ENCODE peak calls at places on chromosomes 13 and 19, in eight cellular contexts. G is nucleus accumbens; A is RWPE1; U is HEK293T; I is activated T-cell treated with anti-CD3 and anti-CD28 coated beads, Interleukin-2, amount 50 U/mL, for 72 hours; X is hepatic stellate cell; N is T-helper 17 cell; W is A673. L is an unnamed sample.

GRCh38 chr13:94177041-94177440 is 302.4 kb downstream of the DCT start:
- DNase-seq in W (no peak), G (no peak), N (no peak), A (no peak), X (no peak), U (no peak), I (no peak), L (no peak)

GRCh38 chr13:41074523-41074922 is 13.2 kb downstream of the WBP4 start:
- DNase-seq in A (no peak), X (no peak), I (no peak), U (no peak), N (no peak), W (no peak), G (no peak), L (no peak)

GRCh38 chr19:5837768-5838364 is 1.6 kb downstream of the FUT6 start:
- DNase-seq in I (no peak), A (no peak), N (no peak), W (no peak), X (no peak), U (no peak), G (no peak), L (no peak)

GRCh38 chr13:113935081-113935511 is 38.8 kb downstream of the C13orf46 start:
- DNase-seq in N (no peak), W (no peak), U (no peak), X (no peak), I (no peak), A (no peak), G (no peak), L (no peak)

GRCh38 chr13:33509642-33510229 is 224.2 kb upstream of the STARD13 start:
- DNase-seq in N (no peak), W (no peak), A (no peak), X (no peak), I (no peak), U (no peak), G (no peak), L (no peak)

GRCh38 chr19:33947565-33947964 is 150.9 kb downstream of the KCTD15 start:
- DNase-seq in X (no peak), U (no peak), A (no peak), G (no peak), N (no peak), I (no peak), W (no peak), L (no peak)

GRCh38 chr19:6087074-6087506 is 23.2 kb downstream of the RFX2 start:
- DNase-seq in W (no peak), U (no peak), X (no peak), A (no peak), G (no peak), I (peak; percentile 38), N (no peak), L (no peak)

GRCh38 chr19:53818756-53819155 is 5.4 kb downstream of the NLRP12 start:
- DNase-seq in G (peak; percentile 11), A (no peak), X (no peak), I (no peak), U (no peak), N (no peak), W (no peak), L (no peak)

GRCh38 chr19:366951-367350 is 22.4 kb upstream of the MIER2 start:
- DNase-seq in U (no peak), A (no peak), G (no peak), W (no peak), X (no peak), I (no peak), N (no peak), L (no peak)

GRCh38 chr19:55097864-55098715 is 19.3 kb downstream of the PPP1R12C start:
- DNase-seq in U (no peak), I (no peak), G (no peak), N (no peak), X (no peak), A (no peak), W (no peak), L (no peak)

GRCh38 chr13:98706446-98707110 is 45.9 kb downstream of the SLC15A1 start:
- DNase-seq in A (no peak), X (no peak), G (no peak), U (no peak), N (no peak), W (no peak), I (no peak), L (no peak)

GRCh38 chr13:100347941-100348340 is 240.6 kb downstream of the GGACT start:
- DNase-seq in G (no peak), A (peak; percentile 24), N (no peak), U (no peak), I (no peak), X (no peak), W (no peak), L (no peak)

GRCh38 chr13:48448963-48449614 is 36.2 kb upstream of the LPAR6 start:
- DNase-seq in G (no peak), N (no peak), A (peak; percentile 14), I (no peak), U (no peak), W (peak; percentile 39), X (peak; percentile 12), L (peak; percentile 35)

GRCh38 chr19:13629687-13630357 is 123.5 kb upstream of the CACNA1A start:
- DNase-seq in W (peak; percentile 54), G (no peak), U (no peak), X (no peak), I (no peak), N (no peak), A (peak; percentile 38), L (no peak)

GRCh38 chr19:2289714-2290435 is 7.9 kb upstream of the PEAK3 start:
- DNase-seq in A (no peak), W (no peak), N (no peak), I (peak; percentile 73), X (peak; percentile 66), U (no peak), G (no peak), L (no peak)

GRCh38 chr19:45306522-45307027 is 16.1 kb downstream of the CKM start:
- DNase-seq in W (peak; percentile 70), G (no peak), N (no peak), X (no peak), I (no peak), U (no peak), A (no peak), L (no peak)

GRCh38 chr13:41001695-41002094 is 17.4 kb downstream of the ELF1 start:
- DNase-seq in W (no peak), N (no peak), A (no peak), G (no peak), I (no peak), X (no peak), U (no peak), L (no peak)

GRCh38 chr13:37403776-37404497 is 194.6 kb downstream of the POSTN start:
- DNase-seq in X (peak; percentile 17), W (no peak), A (no peak), I (no peak), G (no peak), U (no peak), N (no peak), L (peak; percentile 97)

GRCh38 chr19:35908977-35909683 is 1.0 kb upstream of the TYROBP start:
- DNase-seq in I (no peak), N (no peak), G (no peak), A (no peak), X (no peak), W (no peak), U (no peak), L (no peak)

GRCh38 chr13:113928701-113929627 is 44.9 kb downstream of the C13orf46 start:
- DNase-seq in N (no peak), G (peak; percentile 64), A (no peak), W (no peak), I (no peak), X (peak; percentile 87), U (no peak), L (peak; percentile 57)

GRCh38 chr13:26628706-26629105 is 71.2 kb downstream of the WASF3 start:
- DNase-seq in W (peak; percentile 34), I (no peak), X (no peak), N (no peak), U (no peak), A (no peak), G (peak; percentile 6), L (no peak)

GRCh38 chr13:25037057-25037813 is 58.7 kb upstream of the PABPC3 start:
- DNase-seq in U (peak; percentile 39), G (peak; percentile 73), N (no peak), A (peak; percentile 48), X (peak; percentile 38), W (peak; percentile 75), I (peak; percentile 41), L (peak; percentile 43)

GRCh38 chr19:35756373-35757230 is at the start of gene HSPB6:
- DNase-seq in G (peak; percentile 11), N (no peak), I (no peak), W (no peak), X (peak; percentile 75), U (no peak), A (no peak), L (peak; percentile 16)

GRCh38 chr13:72258340-72258981 is 391.5 kb upstream of the DACH1 start:
- DNase-seq in X (no peak), A (no peak), N (no peak), G (no peak), I (no peak), W (no peak), U (no peak), L (no peak)

GRCh38 chr19:16372065-16372915 is 47.7 kb downstream of the KLF2 start:
- DNase-seq in N (no peak), I (peak; percentile 61), A (no peak), G (no peak), X (no peak), W (no peak), U (no peak), L (no peak)

GRCh38 chr19:21023901-21024300 is 3.4 kb downstream of the ZNF430 start:
- DNase-seq in A (peak; percentile 9), N (no peak), X (peak; percentile 3), G (no peak), U (no peak), W (no peak), I (no peak), L (no peak)

GRCh38 chr13:30334663-30335386 is 27.5 kb upstream of the KATNAL1 start:
- DNase-seq in A (no peak), I (peak; percentile 21), G (no peak), X (no peak), N (no peak), U (peak; percentile 68), W (peak; percentile 59), L (no peak)

GRCh38 chr19:7113233-7113632 is 43.7 kb downstream of the ZNF557 start:
- DNase-seq in U (no peak), G (no peak), N (no peak), I (no peak), W (no peak), X (no peak), A (no peak), L (no peak)

GRCh38 chr13:67023088-67023893 is 206.8 kb downstream of the PCDH9 start:
- DNase-seq in A (peak; percentile 12), U (no peak), X (peak; percentile 16), G (no peak), I (no peak), N (no peak), W (no peak), L (peak; percentile 99)

GRCh38 chr19:19643158-19644053 is at the start of gene GMIP:
- DNase-seq in I (peak; percentile 91), N (peak; percentile 82), A (peak; percentile 86), U (peak; percentile 82), G (no peak), W (peak; percentile 66), X (peak; percentile 83), L (no peak)

GRCh38 chr19:2434267-2434666 is 6.9 kb upstream of the TIMM13 start:
- DNase-seq in U (no peak), G (no peak), X (no peak), N (no peak), A (no peak), W (no peak), I (no peak), L (no peak)

GRCh38 chr13:45994752-45995151 is 57.8 kb downstream of the ZC3H13 start:
- DNase-seq in W (no peak), A (no peak), I (no peak), G (no peak), N (no peak), U (no peak), X (no peak), L (no peak)

GRCh38 chr19:3358392-3358918 is 7.9 kb upstream of the NFIC start:
- DNase-seq in X (no peak), A (no peak), W (no peak), G (no peak), I (no peak), N (peak; percentile 24), U (no peak), L (no peak)

GRCh38 chr13:21573920-21574712 is 29.9 kb downstream of the MICU2 start:
- DNase-seq in U (no peak), G (no peak), W (no peak), N (no peak), I (no peak), A (no peak), X (no peak), L (no peak)

L was measured in astrocyte of the cerebellum.